ENCODE peak calls at places on chromosomes 16 and 17, in five cellular contexts. One of them, this sample, is unnamed.

GRCh38 chr17:79955961-79956735 is 79.5 kb downstream of the TBC1D16 start:
- DNase-seq in SK-N-SH: peak; percentile 15
- DNase-seq in heart right ventricle: no peak
- DNase-seq in heart left ventricle: no peak
- DNase-seq in AG09309: no peak
- DNase-seq in this sample: no peak

GRCh38 chr16:1324286-1324826 is 9.1 kb upstream of the BAIAP3 start:
- DNase-seq in heart left ventricle: no peak
- DNase-seq in heart right ventricle: no peak
- DNase-seq in SK-N-SH: no peak
- DNase-seq in AG09309: no peak
- DNase-seq in this sample: no peak

GRCh38 chr17:8173056-8173870 is 2.9 kb downstream of the TMEM107 start:
- DNase-seq in AG09309: peak; percentile 90
- DNase-seq in heart left ventricle: peak; percentile 83
- DNase-seq in SK-N-SH: peak; percentile 77
- DNase-seq in heart right ventricle: no peak
- DNase-seq in this sample: peak; percentile 99

GRCh38 chr16:10971560-10971961 is 27.2 kb downstream of the CLEC16A start:
- DNase-seq in AG09309: peak; percentile 92
- DNase-seq in heart right ventricle: no peak
- DNase-seq in heart left ventricle: peak; percentile 48
- DNase-seq in SK-N-SH: peak; percentile 63
- DNase-seq in this sample: peak; percentile 92

GRCh38 chr16:6570520-6570919 is 762.1 kb upstream of the RBFOX1 start:
- DNase-seq in AG09309: no peak
- DNase-seq in SK-N-SH: no peak
- DNase-seq in heart right ventricle: no peak
- DNase-seq in heart left ventricle: no peak
- DNase-seq in this sample: no peak

GRCh38 chr16:67481561-67482259 is 753 bp upstream of the ATP6V0D1 start:
- DNase-seq in heart right ventricle: peak; percentile 62
- DNase-seq in AG09309: no peak
- DNase-seq in SK-N-SH: peak; percentile 47
- DNase-seq in heart left ventricle: peak; percentile 61
- DNase-seq in this sample: no peak

GRCh38 chr17:40425741-40426140 is 8.0 kb upstream of the TOP2A start:
- DNase-seq in heart left ventricle: no peak
- DNase-seq in SK-N-SH: no peak
- DNase-seq in AG09309: no peak
- DNase-seq in heart right ventricle: no peak
- DNase-seq in this sample: no peak

GRCh38 chr16:12798846-12799245 is 4.8 kb downstream of the CPPED1 start:
- DNase-seq in heart right ventricle: no peak
- DNase-seq in SK-N-SH: no peak
- DNase-seq in heart left ventricle: no peak
- DNase-seq in AG09309: no peak
- DNase-seq in this sample: no peak

GRCh38 chr16:8818499-8819270 is 21.0 kb downstream of the PMM2 start:
- DNase-seq in SK-N-SH: no peak
- DNase-seq in heart right ventricle: no peak
- DNase-seq in AG09309: no peak
- DNase-seq in heart left ventricle: no peak
- DNase-seq in this sample: no peak

GRCh38 chr16:1890701-1891035 is 18.7 kb upstream of the MEIOB start:
- DNase-seq in SK-N-SH: peak; percentile 30
- DNase-seq in heart right ventricle: no peak
- DNase-seq in AG09309: no peak
- DNase-seq in heart left ventricle: no peak
- DNase-seq in this sample: no peak

GRCh38 chr16:64481497-64481896 is 640.4 kb downstream of the CDH11 start:
- DNase-seq in heart left ventricle: no peak
- DNase-seq in SK-N-SH: peak; percentile 36
- DNase-seq in AG09309: no peak
- DNase-seq in heart right ventricle: no peak
- DNase-seq in this sample: peak; percentile 40

GRCh38 chr16:59324462-59324861 is 590.3 kb upstream of the GOT2 start:
- DNase-seq in AG09309: no peak
- DNase-seq in SK-N-SH: no peak
- DNase-seq in heart left ventricle: no peak
- DNase-seq in heart right ventricle: no peak
- DNase-seq in this sample: no peak

GRCh38 chr17:48565024-48565558 is 13.1 kb downstream of the HOXB4 start:
- DNase-seq in SK-N-SH: no peak
- DNase-seq in heart right ventricle: no peak
- DNase-seq in heart left ventricle: no peak
- DNase-seq in AG09309: no peak
- DNase-seq in this sample: no peak
- H3K4me3 ChIP-seq in SK-N-SH: no peak overlapping the region
- H3K4me3 ChIP-seq in heart right ventricle: no peak overlapping the region
- H3K4me3 ChIP-seq in heart left ventricle: no peak overlapping the region
- H3K4me3 ChIP-seq in AG09309: no peak overlapping the region
- H3K4me3 ChIP-seq in this sample: peak overlapping the region; percentile 41

GRCh38 chr16:86819523-86819887 is 241.2 kb downstream of the FOXL1 start:
- DNase-seq in SK-N-SH: no peak
- DNase-seq in AG09309: no peak
- DNase-seq in heart right ventricle: no peak
- DNase-seq in heart left ventricle: no peak
- DNase-seq in this sample: no peak
- TF ChIP-seq CTCF in SK-N-SH: peak; percentile 48
- TF ChIP-seq CTCF in AG09309: peak; percentile 38
- TF ChIP-seq CTCF in heart right ventricle: peak; percentile 17
- TF ChIP-seq CTCF in heart left ventricle: no peak
- TF ChIP-seq CTCF in this sample: peak; percentile 7

DNA sequence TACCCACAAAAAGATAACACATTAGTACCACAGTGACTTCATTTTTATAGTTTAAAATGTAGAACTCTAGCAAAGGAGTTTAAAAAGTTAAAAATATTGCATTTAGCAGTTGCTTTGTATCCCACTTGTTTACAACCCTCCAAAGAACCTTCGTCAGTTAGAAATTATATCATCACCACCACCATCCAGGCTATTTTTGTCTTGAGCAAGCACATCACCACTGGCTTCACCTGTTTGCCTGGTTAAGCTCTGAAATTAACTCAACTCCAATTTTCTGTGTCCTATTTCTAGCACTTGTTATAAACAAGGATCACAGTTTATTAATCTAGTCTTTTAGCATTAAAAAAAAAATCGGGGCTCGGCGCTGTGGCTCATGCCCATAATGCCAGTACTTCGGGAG is 6.1 kb downstream of the GLYR1 start:
- DNase-seq in AG09309: no peak
- DNase-seq in heart left ventricle: no peak
- DNase-seq in SK-N-SH: no peak
- DNase-seq in heart right ventricle: no peak
- DNase-seq in this sample: no peak
- H3K4me3 ChIP-seq in AG09309: no peak overlapping the region
- H3K4me3 ChIP-seq in heart left ventricle: no peak overlapping the region
- H3K4me3 ChIP-seq in SK-N-SH: no peak overlapping the region
- H3K4me3 ChIP-seq in heart right ventricle: no peak overlapping the region
- H3K4me3 ChIP-seq in this sample: no peak overlapping the region

GRCh38 chr17:56347646-56348045 is 194.4 kb downstream of the ANKFN1 start:
- DNase-seq in SK-N-SH: no peak
- DNase-seq in heart right ventricle: no peak
- DNase-seq in AG09309: no peak
- DNase-seq in heart left ventricle: no peak
- DNase-seq in this sample: no peak

GRCh38 chr17:56350592-56350991 is 197.3 kb downstream of the ANKFN1 start:
- DNase-seq in SK-N-SH: no peak
- DNase-seq in AG09309: no peak
- DNase-seq in heart right ventricle: no peak
- DNase-seq in heart left ventricle: no peak
- DNase-seq in this sample: no peak

GRCh38 chr17:56351675-56352074 is 198.4 kb downstream of the ANKFN1 start:
- DNase-seq in AG09309: no peak
- DNase-seq in heart left ventricle: no peak
- DNase-seq in heart right ventricle: no peak
- DNase-seq in SK-N-SH: no peak
- DNase-seq in this sample: no peak
- TF ChIP-seq CTCF in AG09309: no peak
- TF ChIP-seq CTCF in heart left ventricle: no peak
- TF ChIP-seq CTCF in heart right ventricle: no peak
- TF ChIP-seq CTCF in SK-N-SH: no peak
- TF ChIP-seq CTCF in this sample: no peak

This sample was measured in HFF-Myc.